ENCODE peak calls at places on chromosomes 12 and 14, in four cellular contexts. F is mucosa of gallbladder; A is activated CD4-positive, alpha-beta T cell treated with anti-CD3 and anti-CD28 coated beads for 4 hours; S is right lobe of liver. E is an unnamed sample.

GRCh38 chr12:68932123-68932700 is 759 bp downstream of the CPM start:
- DNase-seq in S (peak; percentile 54), A (peak; percentile 17), F (no peak), E (peak; percentile 35)

GRCh38 chr12:120264511-120265202 is 873 bp downstream of the PXN start:
- DNase-seq in S (no peak), A (no peak), F (no peak), E (peak; percentile 30)

GRCh38 chr12:80241576-80242273 is 142.4 kb downstream of the OTOGL start:
- DNase-seq in S (no peak), F (no peak), A (no peak), E (no peak)

GRCh38 chr12:108884116-108885012 is 4.5 kb downstream of the DAO start:
- DNase-seq in F (peak; percentile 53), S (peak; percentile 63), A (peak; percentile 58), E (peak; percentile 46)

GRCh38 chr12:107461222-107461980 is 224.2 kb upstream of the PWP1 start:
- DNase-seq in F (no peak), A (no peak), S (no peak), E (no peak)

GRCh38 chr14:22552827-22553076 is 36.3 kb downstream of the DAD1 start:
- DNase-seq in S (no peak), F (no peak), A (no peak), E (no peak)

GRCh38 chr14:94485944-94486841 is 10.2 kb upstream of the SERPINA9 start:
- DNase-seq in S (peak; percentile 68), A (peak; percentile 11), F (peak; percentile 34), E (peak; percentile 13)

GRCh38 chr14:89284368-89285058 is 132.5 kb downstream of the FOXN3 start:
- DNase-seq in F (no peak), A (no peak), S (peak; percentile 27), E (no peak)

GRCh38 chr12:111438501-111438900 is 32.8 kb downstream of the SH2B3 start:
- DNase-seq in A (peak; percentile 52), F (peak; percentile 55), S (no peak), E (no peak)

GRCh38 chr14:68278568-68279436 is 459.2 kb downstream of the RAD51B start:
- DNase-seq in S (no peak), A (no peak), F (no peak), E (no peak)

GRCh38 chr12:40034712-40035111 is 71.2 kb downstream of the SLC2A13 start:
- DNase-seq in S (no peak), A (no peak), F (no peak), E (no peak)

GRCh38 chr12:7503686-7504085 is at the start of gene CD163:
- DNase-seq in A (no peak), F (no peak), S (no peak), E (no peak)

GRCh38 chr12:9383585-9383984 is 175.4 kb upstream of the PZP start:
- DNase-seq in A (no peak), F (no peak), S (no peak), E (no peak)

GRCh38 chr12:13135336-13136178 is 32.1 kb upstream of the GSG1 start:
- DNase-seq in S (no peak), A (no peak), F (peak; percentile 87), E (no peak)

GRCh38 chr12:52268212-52268611 is 6.2 kb upstream of the KRT86 start:
- DNase-seq in S (peak; percentile 20), F (no peak), A (no peak), E (no peak)

GRCh38 chr14:96631621-96632362 is 129.6 kb downstream of the PAPOLA start:
- DNase-seq in S (peak; percentile 28), A (no peak), F (peak; percentile 5), E (peak; percentile 7)

GRCh38 chr14:61290686-61291085 is 9.5 kb upstream of the TMEM30B start:
- DNase-seq in A (no peak), S (no peak), F (no peak), E (no peak)

GRCh38 chr14:75968461-75968860 is 13.3 kb downstream of the TGFB3 start:
- DNase-seq in S (no peak), A (no peak), F (no peak), E (peak; percentile 33)

GRCh38 chr12:334114-334513 is 55.0 kb downstream of the KDM5A start:
- DNase-seq in S (no peak), A (no peak), F (no peak), E (no peak)

GRCh38 chr14:34662558-34663088 is 32.7 kb upstream of the SNX6 start:
- DNase-seq in F (no peak), S (no peak), A (no peak), E (no peak)

GRCh38 chr12:50257226-50258166 is 25.8 kb downstream of the LIMA1 start:
- DNase-seq in F (peak; percentile 40), S (no peak), A (no peak), E (peak; percentile 57)

GRCh38 chr14:53956427-53957201 is at the start of gene BMP4:
- DNase-seq in A (peak; percentile 7), F (peak; percentile 92), S (peak; percentile 64), E (peak; percentile 83)

GRCh38 chr12:113154351-113154973 is 4.9 kb downstream of the CFAP73 start:
- DNase-seq in S (no peak), F (no peak), A (no peak), E (no peak)

GRCh38 chr14:55850803-55851202 is 267.4 kb upstream of the PELI2 start:
- DNase-seq in S (no peak), F (no peak), A (no peak), E (peak; percentile 26)

GRCh38 chr14:33610121-33610520 is 340.8 kb downstream of the EGLN3 start:
- DNase-seq in S (no peak), A (no peak), F (no peak), E (no peak)

GRCh38 chr12:131980263-131980662 is 30.5 kb downstream of the EP400 start:
- DNase-seq in F (no peak), S (no peak), A (no peak), E (peak; percentile 3)

GRCh38 chr12:67663121-67663520 is 14.6 kb downstream of the DYRK2 start:
- DNase-seq in S (no peak), A (no peak), F (no peak), E (no peak)

GRCh38 chr12:1800646-1801284 is 19.6 kb upstream of the LRTM2 start:
- DNase-seq in F (no peak), S (peak; percentile 63), A (no peak), E (no peak)

GRCh38 chr12:75660107-75660530 is 148.7 kb upstream of the KRR1 start:
- DNase-seq in S (no peak), A (no peak), F (no peak), E (no peak)

GRCh38 chr14:49677643-49678042 is 10.4 kb downstream of the POLE2 start:
- DNase-seq in A (no peak), S (no peak), F (no peak), E (no peak)

GRCh38 chr12:16324300-16324699 is 23.1 kb upstream of the MGST1 start:
- DNase-seq in S (no peak), F (no peak), A (no peak), E (peak; percentile 38)

E was measured in small intestine.